ENCODE peak calls at places on chromosomes 11 and 22, in six cellular contexts. X is ovary, D is Peyer's patch, R is vagina, Z is endothelial cell of umbilical vein, Y is suprapubic skin. E is an unnamed sample.

GRCh38 chr22:23302171-23303002 is 122.1 kb downstream of the BCR start:
- DNase-seq in Y (peak), Z (peak), R (no peak), D (no peak), X (peak), E (no peak)

GRCh38 chr11:1167751-1168231 is 10.0 kb downstream of the MUC5AC start:
- DNase-seq in Y (peak), X (no peak), Z (no peak), D (no peak), R (no peak), E (no peak)

GRCh38 chr22:23856721-23857605 is 712 bp upstream of the SLC2A11 start:
- DNase-seq in X (peak), Z (peak), R (no peak), Y (no peak), D (peak), E (peak)

GRCh38 chr11:94749367-94749766 is 18.8 kb upstream of the AMOTL1 start:
- DNase-seq in X (no peak), R (no peak), D (no peak), Z (no peak), Y (no peak), E (no peak)

GRCh38 chr11:19697721-19698121 is 14.9 kb upstream of the NAV2 start:
- DNase-seq in Y (no peak), R (no peak), X (no peak), D (no peak), Z (no peak), E (no peak)

GRCh38 chr11:22785251-22785650 is 44.4 kb downstream of the SVIP start:
- DNase-seq in Y (no peak), X (no peak), D (no peak), R (no peak), Z (peak), E (no peak)

GRCh38 chr22:48796295-48797015 is 1031.2 kb downstream of the BRD1 start:
- DNase-seq in X (no peak), Z (no peak), Y (no peak), R (peak), D (no peak), E (no peak)

GRCh38 chr11:116895053-116895757 is 57.8 kb upstream of the APOA1 start:
- DNase-seq in D (no peak), X (no peak), Z (peak), R (no peak), Y (no peak), E (no peak)

GRCh38 chr22:35846804-35847203 is 129.1 kb downstream of the APOL5 start:
- DNase-seq in D (no peak), R (no peak), X (no peak), Y (no peak), Z (no peak), E (no peak)
- H3K27ac ChIP-seq in D (peak), R (no peak), X (no peak), Y (no peak), Z (no peak), E (no peak)

GRCh38 chr11:106403751-106404150 is 326.3 kb downstream of the AASDHPPT start:
- DNase-seq in D (no peak), Y (no peak), X (no peak), R (no peak), Z (no peak), E (no peak)
- TF ChIP-seq POLR2A in D (no peak), Y (no peak), X (no peak), R (no peak), Z (no peak), E (no peak)

GRCh38 chr11:84947970-84948600 is 679.1 kb downstream of the DLG2 start:
- DNase-seq in Y (no peak), R (no peak), D (no peak), X (no peak), Z (no peak), E (no peak)

GRCh38 chr11:84947070-84947469 is 680.1 kb downstream of the DLG2 start:
- DNase-seq in Y (no peak), R (no peak), D (no peak), X (no peak), Z (no peak), E (no peak)
- H3K27ac ChIP-seq in Y (no peak), R (no peak), D (no peak), X (no peak), Z (no peak), E (no peak)

DNA sequence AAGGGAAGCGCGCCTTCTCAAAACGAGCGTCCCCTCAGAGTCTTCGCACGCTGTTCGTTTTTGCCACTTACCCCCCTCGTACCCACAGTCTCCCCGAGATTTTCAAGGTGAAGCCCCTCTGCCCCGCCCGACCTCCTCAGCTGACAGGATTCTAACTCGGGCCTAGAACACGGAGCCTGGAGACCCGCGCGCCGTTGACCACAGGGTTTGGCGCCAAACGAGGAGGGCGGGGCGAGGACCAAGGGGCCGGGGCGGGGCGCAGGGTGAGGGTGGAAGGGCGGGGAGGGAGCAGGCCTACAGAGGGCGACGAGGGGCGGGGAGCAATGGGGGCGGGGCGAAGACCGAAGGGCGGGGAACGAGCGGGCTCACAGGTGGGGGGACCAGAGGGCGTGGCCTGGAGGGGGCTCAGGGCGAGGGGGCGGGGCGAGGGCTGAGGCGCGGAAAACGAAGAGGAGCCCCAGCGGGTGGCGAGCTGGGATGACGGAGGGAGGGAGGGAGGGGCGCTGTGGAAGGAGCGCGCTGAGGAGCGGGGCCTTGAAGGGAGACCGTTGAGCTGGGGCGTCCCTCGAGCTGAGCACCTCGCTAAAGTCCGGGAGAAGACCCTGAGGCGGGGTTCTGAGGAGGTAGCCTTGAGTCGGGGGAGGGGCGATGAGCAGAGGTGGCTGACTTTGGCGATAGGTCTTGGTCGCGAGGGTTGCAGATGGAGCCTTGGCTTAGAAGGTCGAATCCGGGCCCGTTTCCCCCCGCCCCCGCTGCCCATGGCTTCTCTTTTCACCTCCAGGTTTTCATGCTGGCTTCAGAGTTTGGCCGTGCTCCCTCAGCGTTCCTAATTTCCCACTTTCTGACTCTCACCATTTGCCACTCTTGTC is at the start of gene DMC1:
- DNase-seq in Z (peak), R (peak), D (peak), Y (peak), X (peak), E (peak)
- TF ChIP-seq POLR2A in Z (no peak), R (peak), D (no peak), Y (no peak), X (peak), E (no peak)

GRCh38 chr11:6481012-6481923 is at the start of the genes ARFIP2 and TIMM10B:
- DNase-seq in Z (peak), Y (peak), X (peak), D (peak), R (peak), E (peak)

GRCh38 chr11:6480299-6480914 is 724 bp downstream of the ARFIP2 start:
- DNase-seq in Z (no peak), R (no peak), Y (no peak), X (no peak), D (no peak), E (no peak)

GRCh38 chr11:6483015-6483414 is 1.7 kb downstream of the TIMM10B start:
- DNase-seq in Y (no peak), X (no peak), D (no peak), R (no peak), Z (no peak), E (no peak)

GRCh38 chr11:6481924-6482275 is 599 bp downstream of the TIMM10B start:
- DNase-seq in Z (no peak), R (no peak), Y (no peak), X (no peak), D (no peak), E (no peak)

DNA sequence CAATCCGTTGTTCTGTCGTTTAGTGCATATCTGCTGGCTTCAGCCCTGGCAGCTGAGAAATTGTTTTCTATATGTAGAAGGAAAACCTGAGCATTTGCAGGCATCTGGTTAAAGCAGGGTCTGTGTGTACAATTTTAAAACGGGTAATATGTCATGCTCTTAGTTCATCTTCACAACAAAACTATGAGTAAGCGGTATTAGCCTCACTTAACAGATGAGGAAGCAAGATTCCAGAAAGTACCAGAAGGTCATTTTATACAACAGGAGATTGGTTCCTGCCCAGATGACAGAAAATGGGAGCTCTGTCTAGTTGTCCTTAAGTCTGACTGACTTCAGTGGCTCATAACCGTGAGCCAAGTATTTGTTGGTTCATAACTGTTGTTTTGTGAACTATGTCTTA is 1.1 kb downstream of the TIMM10B start:
- DNase-seq in Y (no peak), R (no peak), Z (no peak), D (no peak), X (no peak), E (no peak)
- H3K27ac ChIP-seq in Y (peak), R (peak), Z (peak), D (peak), X (no peak), E (peak)

DNA sequence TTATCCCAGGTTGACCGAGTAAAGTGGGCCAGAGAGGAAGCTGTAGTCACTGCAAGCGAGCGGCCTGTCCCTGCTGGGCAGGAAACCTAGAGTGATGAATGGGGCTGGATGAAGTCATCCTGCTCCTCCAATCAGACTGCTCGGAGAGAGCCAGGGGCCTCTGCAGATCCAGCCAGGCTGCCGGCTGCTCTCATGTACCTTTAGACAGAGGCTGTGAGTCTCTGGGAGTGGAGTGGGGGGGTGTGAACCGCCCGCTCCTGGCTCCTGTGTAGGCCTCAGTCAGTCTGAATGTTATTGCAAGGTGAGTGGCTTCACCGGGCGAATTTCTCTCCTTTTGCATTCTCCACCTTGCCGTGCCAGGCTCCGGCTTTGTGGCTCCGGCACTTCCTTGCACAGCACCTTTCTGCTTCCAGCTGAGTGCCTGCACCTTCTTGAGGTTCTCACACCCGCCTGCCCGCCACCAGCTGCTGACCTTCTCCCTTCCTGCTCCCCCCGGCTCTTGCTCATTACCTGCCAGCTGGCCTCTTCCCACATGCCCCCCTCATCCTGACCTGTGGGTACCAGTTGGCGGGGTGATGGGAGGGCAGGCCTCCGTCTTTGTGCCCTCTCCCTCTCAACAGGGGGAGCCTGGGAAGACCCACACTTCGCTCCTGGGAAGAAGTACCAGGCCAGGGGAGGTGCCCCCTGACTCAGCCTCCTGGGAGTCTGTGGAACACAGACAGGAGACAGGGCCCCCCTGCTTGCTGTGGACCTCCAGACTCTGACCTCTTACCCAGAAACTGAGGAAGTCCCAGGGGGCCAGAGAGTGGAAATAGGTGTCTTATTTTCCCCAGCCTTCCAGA is 79.9 kb downstream of the GRAMD1B start:
- DNase-seq in D (no peak), X (no peak), Z (peak), R (no peak), Y (no peak), E (no peak)
- TF ChIP-seq POLR2A in D (no peak), X (no peak), Z (no peak), R (no peak), Y (no peak), E (no peak)

GRCh38 chr11:12932485-12932884 is 76.6 kb upstream of the RASSF10 start:
- DNase-seq in Z (no peak), Y (no peak), D (no peak), X (no peak), R (no peak), E (no peak)
- H3K27ac ChIP-seq in Z (no peak), Y (no peak), D (no peak), X (no peak), R (no peak), E (no peak)

DNA sequence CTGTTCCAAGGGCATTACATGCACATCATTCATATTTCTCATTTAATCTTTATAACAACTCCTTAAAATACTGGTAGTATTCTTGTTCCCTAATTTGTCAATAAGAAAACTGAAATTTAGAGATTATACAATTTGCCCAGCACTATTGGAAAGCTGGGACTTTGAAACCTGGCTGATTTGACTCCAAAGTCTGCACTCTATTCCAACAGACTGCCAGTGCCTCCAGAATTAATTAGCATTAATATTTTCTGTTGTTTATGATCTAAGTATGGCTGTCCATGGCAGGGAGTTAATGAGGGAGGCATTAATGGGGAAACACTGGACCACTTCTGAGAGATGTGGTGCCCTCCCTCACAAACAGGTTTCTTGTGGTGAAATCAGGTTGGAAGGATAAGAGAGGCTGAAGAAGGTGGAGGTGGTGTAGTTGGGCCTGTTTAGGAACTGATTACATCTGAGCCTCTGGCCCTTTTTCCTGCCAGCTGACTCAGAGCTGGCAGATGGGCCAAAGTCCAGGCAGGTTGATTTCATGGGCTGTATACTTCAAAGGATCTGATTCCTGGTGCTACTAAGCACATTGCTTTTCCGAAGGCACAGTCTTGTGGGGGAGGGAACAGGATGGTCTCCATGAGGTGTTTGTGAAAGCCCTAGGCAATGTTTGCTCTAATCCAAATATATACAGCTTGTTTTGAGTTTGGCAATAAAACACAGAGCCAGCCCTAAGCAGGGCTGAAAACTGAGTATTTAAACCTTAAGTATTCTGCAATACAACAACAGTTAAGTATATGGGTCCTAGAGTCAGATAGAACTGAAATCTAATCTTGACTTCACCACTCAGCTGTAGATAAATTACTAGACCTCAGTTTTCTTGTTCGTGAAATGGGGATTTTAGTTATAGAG is 21.0 kb upstream of the RAB30 start:
- DNase-seq in Y (no peak), D (no peak), Z (peak), R (no peak), X (no peak), E (no peak)
- TF ChIP-seq POLR2A in Y (no peak), D (peak), Z (no peak), R (no peak), X (no peak), E (no peak)